ENCODE peak calls at places on chromosome 15, in five cellular contexts. One of them, this sample, is unnamed.

GRCh38 chr15:71111950-71112349 is 3.3 kb upstream of the THSD4 start:
- DNase-seq in stimulated activated naive CD8-positive, alpha-beta T cell treated with anti-CD3 and anti-CD28 coated beads, Interleukin-15, amount 100 ng/mL, for 72 hours: no peak
- DNase-seq in GM12864: no peak
- DNase-seq in CD4-positive, alpha-beta T cell: no peak
- DNase-seq in head of caudate nucleus: no peak
- DNase-seq in this sample: no peak

GRCh38 chr15:77836116-77836798 is 203.5 kb upstream of the LINGO1 start:
- DNase-seq in CD4-positive, alpha-beta T cell: no peak
- DNase-seq in GM12864: no peak
- DNase-seq in stimulated activated naive CD8-positive, alpha-beta T cell treated with anti-CD3 and anti-CD28 coated beads, Interleukin-15, amount 100 ng/mL, for 72 hours: no peak
- DNase-seq in head of caudate nucleus: no peak
- DNase-seq in this sample: no peak

GRCh38 chr15:49815937-49816336 is 195.1 kb downstream of the DTWD1 start:
- DNase-seq in GM12864: peak
- DNase-seq in stimulated activated naive CD8-positive, alpha-beta T cell treated with anti-CD3 and anti-CD28 coated beads, Interleukin-15, amount 100 ng/mL, for 72 hours: peak
- DNase-seq in CD4-positive, alpha-beta T cell: no peak
- DNase-seq in head of caudate nucleus: no peak
- DNase-seq in this sample: peak

GRCh38 chr15:93035953-93036810 is 52.8 kb downstream of the RGMA start:
- DNase-seq in GM12864: no peak
- DNase-seq in head of caudate nucleus: no peak
- DNase-seq in stimulated activated naive CD8-positive, alpha-beta T cell treated with anti-CD3 and anti-CD28 coated beads, Interleukin-15, amount 100 ng/mL, for 72 hours: peak
- DNase-seq in CD4-positive, alpha-beta T cell: peak
- DNase-seq in this sample: no peak

GRCh38 chr15:75200765-75201608 is 695 bp upstream of the C15orf39 start:
- DNase-seq in head of caudate nucleus: no peak
- DNase-seq in stimulated activated naive CD8-positive, alpha-beta T cell treated with anti-CD3 and anti-CD28 coated beads, Interleukin-15, amount 100 ng/mL, for 72 hours: peak
- DNase-seq in GM12864: peak
- DNase-seq in CD4-positive, alpha-beta T cell: no peak
- DNase-seq in this sample: no peak

GRCh38 chr15:25675396-25675795 is 187.7 kb downstream of the ATP10A start:
- DNase-seq in stimulated activated naive CD8-positive, alpha-beta T cell treated with anti-CD3 and anti-CD28 coated beads, Interleukin-15, amount 100 ng/mL, for 72 hours: no peak
- DNase-seq in head of caudate nucleus: no peak
- DNase-seq in CD4-positive, alpha-beta T cell: no peak
- DNase-seq in GM12864: no peak
- DNase-seq in this sample: no peak

GRCh38 chr15:67855842-67856241 is 16.0 kb upstream of the RNU6-1 start:
- DNase-seq in GM12864: no peak
- DNase-seq in head of caudate nucleus: no peak
- DNase-seq in stimulated activated naive CD8-positive, alpha-beta T cell treated with anti-CD3 and anti-CD28 coated beads, Interleukin-15, amount 100 ng/mL, for 72 hours: no peak
- DNase-seq in CD4-positive, alpha-beta T cell: no peak
- DNase-seq in this sample: no peak

GRCh38 chr15:46786886-46787285 is 930.4 kb upstream of the SEMA6D start:
- DNase-seq in CD4-positive, alpha-beta T cell: no peak
- DNase-seq in head of caudate nucleus: no peak
- DNase-seq in GM12864: no peak
- DNase-seq in stimulated activated naive CD8-positive, alpha-beta T cell treated with anti-CD3 and anti-CD28 coated beads, Interleukin-15, amount 100 ng/mL, for 72 hours: no peak
- DNase-seq in this sample: peak

GRCh38 chr15:78372880-78373279 is 32.7 kb downstream of the CRABP1 start:
- DNase-seq in stimulated activated naive CD8-positive, alpha-beta T cell treated with anti-CD3 and anti-CD28 coated beads, Interleukin-15, amount 100 ng/mL, for 72 hours: no peak
- DNase-seq in head of caudate nucleus: no peak
- DNase-seq in GM12864: no peak
- DNase-seq in CD4-positive, alpha-beta T cell: no peak
- DNase-seq in this sample: no peak

GRCh38 chr15:78978601-78979179 is 33.8 kb upstream of the CTSH start:
- DNase-seq in GM12864: peak
- DNase-seq in stimulated activated naive CD8-positive, alpha-beta T cell treated with anti-CD3 and anti-CD28 coated beads, Interleukin-15, amount 100 ng/mL, for 72 hours: no peak
- DNase-seq in head of caudate nucleus: no peak
- DNase-seq in CD4-positive, alpha-beta T cell: no peak
- DNase-seq in this sample: no peak

GRCh38 chr15:74833376-74834107 is 7.1 kb downstream of the CPLX3 start:
- DNase-seq in CD4-positive, alpha-beta T cell: no peak
- DNase-seq in head of caudate nucleus: peak
- DNase-seq in stimulated activated naive CD8-positive, alpha-beta T cell treated with anti-CD3 and anti-CD28 coated beads, Interleukin-15, amount 100 ng/mL, for 72 hours: no peak
- DNase-seq in GM12864: no peak
- DNase-seq in this sample: no peak

GRCh38 chr15:88029696-88030095 is 226.8 kb downstream of the NTRK3 start:
- DNase-seq in GM12864: no peak
- DNase-seq in head of caudate nucleus: no peak
- DNase-seq in stimulated activated naive CD8-positive, alpha-beta T cell treated with anti-CD3 and anti-CD28 coated beads, Interleukin-15, amount 100 ng/mL, for 72 hours: no peak
- DNase-seq in CD4-positive, alpha-beta T cell: no peak
- DNase-seq in this sample: no peak

GRCh38 chr15:78932216-78932808 is 12.5 kb downstream of the CTSH start:
- DNase-seq in head of caudate nucleus: no peak
- DNase-seq in CD4-positive, alpha-beta T cell: no peak
- DNase-seq in GM12864: no peak
- DNase-seq in stimulated activated naive CD8-positive, alpha-beta T cell treated with anti-CD3 and anti-CD28 coated beads, Interleukin-15, amount 100 ng/mL, for 72 hours: no peak
- DNase-seq in this sample: no peak

GRCh38 chr15:55917881-55918296 is 75.5 kb downstream of the NEDD4 start:
- DNase-seq in CD4-positive, alpha-beta T cell: no peak
- DNase-seq in GM12864: no peak
- DNase-seq in head of caudate nucleus: no peak
- DNase-seq in stimulated activated naive CD8-positive, alpha-beta T cell treated with anti-CD3 and anti-CD28 coated beads, Interleukin-15, amount 100 ng/mL, for 72 hours: no peak
- DNase-seq in this sample: peak

GRCh38 chr15:101113114-101114005 is 138.5 kb downstream of the CHSY1 start:
- DNase-seq in GM12864: no peak
- DNase-seq in CD4-positive, alpha-beta T cell: no peak
- DNase-seq in stimulated activated naive CD8-positive, alpha-beta T cell treated with anti-CD3 and anti-CD28 coated beads, Interleukin-15, amount 100 ng/mL, for 72 hours: no peak
- DNase-seq in head of caudate nucleus: no peak
- DNase-seq in this sample: no peak

GRCh38 chr15:101347454-101347853 is 52.4 kb upstream of the SNRPA1 start:
- DNase-seq in stimulated activated naive CD8-positive, alpha-beta T cell treated with anti-CD3 and anti-CD28 coated beads, Interleukin-15, amount 100 ng/mL, for 72 hours: no peak
- DNase-seq in head of caudate nucleus: no peak
- DNase-seq in GM12864: no peak
- DNase-seq in CD4-positive, alpha-beta T cell: no peak
- DNase-seq in this sample: no peak

GRCh38 chr15:92934706-92935105 is 34.6 kb downstream of the CHD2 start:
- DNase-seq in head of caudate nucleus: no peak
- DNase-seq in CD4-positive, alpha-beta T cell: no peak
- DNase-seq in stimulated activated naive CD8-positive, alpha-beta T cell treated with anti-CD3 and anti-CD28 coated beads, Interleukin-15, amount 100 ng/mL, for 72 hours: no peak
- DNase-seq in GM12864: no peak
- DNase-seq in this sample: no peak